ENCODE peak calls at places on chromosomes 12 and 14, in nine cellular contexts. One of them, this sample, is unnamed.

GRCh38 chr12:117076410-117077372 is 22.5 kb downstream of the TESC start:
- DNase-seq in fibroblast of pulmonary artery: peak
- DNase-seq in effector CD8-positive, alpha-beta T cell: no peak
- DNase-seq in stimulated activated CD8-positive, alpha-beta memory T cell treated with anti-CD3 and anti-CD28 coated beads, Interleukin-4, amount 100 ng/mL, for 4 hours: no peak
- DNase-seq in neural crest cell: no peak
- DNase-seq in left ventricle myocardium inferior: no peak
- DNase-seq in NB4: peak
- DNase-seq in mesothelial cell of epicardium: no peak
- DNase-seq in activated naive CD4-positive, alpha-beta T cell treated with anti-CD3 and anti-CD28 coated beads, Interleukin-2, amount 10 ng/mL, durations not matched to agents 7 days and 5 days: no peak
- DNase-seq in this sample: no peak

GRCh38 chr12:57476162-57476992 is 3.3 kb downstream of the ARHGAP9 start:
- DNase-seq in fibroblast of pulmonary artery: no peak
- DNase-seq in effector CD8-positive, alpha-beta T cell: peak
- DNase-seq in stimulated activated CD8-positive, alpha-beta memory T cell treated with anti-CD3 and anti-CD28 coated beads, Interleukin-4, amount 100 ng/mL, for 4 hours: peak
- DNase-seq in neural crest cell: no peak
- DNase-seq in left ventricle myocardium inferior: no peak
- DNase-seq in NB4: peak
- DNase-seq in mesothelial cell of epicardium: no peak
- DNase-seq in activated naive CD4-positive, alpha-beta T cell treated with anti-CD3 and anti-CD28 coated beads, Interleukin-2, amount 10 ng/mL, durations not matched to agents 7 days and 5 days: peak
- DNase-seq in this sample: no peak

GRCh38 chr12:81800298-81801148 is 41.4 kb upstream of the PPFIA2 start:
- DNase-seq in fibroblast of pulmonary artery: peak
- DNase-seq in effector CD8-positive, alpha-beta T cell: no peak
- DNase-seq in stimulated activated CD8-positive, alpha-beta memory T cell treated with anti-CD3 and anti-CD28 coated beads, Interleukin-4, amount 100 ng/mL, for 4 hours: no peak
- DNase-seq in neural crest cell: no peak
- DNase-seq in left ventricle myocardium inferior: no peak
- DNase-seq in NB4: no peak
- DNase-seq in mesothelial cell of epicardium: no peak
- DNase-seq in activated naive CD4-positive, alpha-beta T cell treated with anti-CD3 and anti-CD28 coated beads, Interleukin-2, amount 10 ng/mL, durations not matched to agents 7 days and 5 days: no peak
- DNase-seq in this sample: no peak

GRCh38 chr12:131511391-131511802 is 199.5 kb upstream of the SFSWAP start:
- DNase-seq in fibroblast of pulmonary artery: peak
- DNase-seq in effector CD8-positive, alpha-beta T cell: no peak
- DNase-seq in stimulated activated CD8-positive, alpha-beta memory T cell treated with anti-CD3 and anti-CD28 coated beads, Interleukin-4, amount 100 ng/mL, for 4 hours: peak
- DNase-seq in neural crest cell: no peak
- DNase-seq in left ventricle myocardium inferior: no peak
- DNase-seq in NB4: peak
- DNase-seq in mesothelial cell of epicardium: no peak
- DNase-seq in activated naive CD4-positive, alpha-beta T cell treated with anti-CD3 and anti-CD28 coated beads, Interleukin-2, amount 10 ng/mL, durations not matched to agents 7 days and 5 days: peak
- DNase-seq in this sample: no peak

GRCh38 chr14:49768301-49769121 is 558 bp downstream of the KLHDC2 start:
- DNase-seq in fibroblast of pulmonary artery: peak
- DNase-seq in effector CD8-positive, alpha-beta T cell: peak
- DNase-seq in stimulated activated CD8-positive, alpha-beta memory T cell treated with anti-CD3 and anti-CD28 coated beads, Interleukin-4, amount 100 ng/mL, for 4 hours: peak
- DNase-seq in neural crest cell: peak
- DNase-seq in left ventricle myocardium inferior: peak
- DNase-seq in NB4: peak
- DNase-seq in mesothelial cell of epicardium: peak
- DNase-seq in activated naive CD4-positive, alpha-beta T cell treated with anti-CD3 and anti-CD28 coated beads, Interleukin-2, amount 10 ng/mL, durations not matched to agents 7 days and 5 days: peak
- DNase-seq in this sample: peak

GRCh38 chr12:57826966-57827365 is 8.4 kb upstream of the AVIL start:
- DNase-seq in fibroblast of pulmonary artery: no peak
- DNase-seq in effector CD8-positive, alpha-beta T cell: no peak
- DNase-seq in stimulated activated CD8-positive, alpha-beta memory T cell treated with anti-CD3 and anti-CD28 coated beads, Interleukin-4, amount 100 ng/mL, for 4 hours: no peak
- DNase-seq in neural crest cell: no peak
- DNase-seq in left ventricle myocardium inferior: no peak
- DNase-seq in NB4: no peak
- DNase-seq in mesothelial cell of epicardium: no peak
- DNase-seq in activated naive CD4-positive, alpha-beta T cell treated with anti-CD3 and anti-CD28 coated beads, Interleukin-2, amount 10 ng/mL, durations not matched to agents 7 days and 5 days: no peak
- DNase-seq in this sample: no peak

GRCh38 chr12:112217647-112218046 is 92.3 kb downstream of the TRAFD1 start:
- DNase-seq in fibroblast of pulmonary artery: no peak
- DNase-seq in effector CD8-positive, alpha-beta T cell: no peak
- DNase-seq in stimulated activated CD8-positive, alpha-beta memory T cell treated with anti-CD3 and anti-CD28 coated beads, Interleukin-4, amount 100 ng/mL, for 4 hours: no peak
- DNase-seq in neural crest cell: no peak
- DNase-seq in left ventricle myocardium inferior: no peak
- DNase-seq in NB4: no peak
- DNase-seq in mesothelial cell of epicardium: no peak
- DNase-seq in activated naive CD4-positive, alpha-beta T cell treated with anti-CD3 and anti-CD28 coated beads, Interleukin-2, amount 10 ng/mL, durations not matched to agents 7 days and 5 days: no peak
- DNase-seq in this sample: no peak

GRCh38 chr12:66103011-66103913 is 27.3 kb downstream of the LLPH start:
- DNase-seq in fibroblast of pulmonary artery: no peak
- DNase-seq in effector CD8-positive, alpha-beta T cell: no peak
- DNase-seq in stimulated activated CD8-positive, alpha-beta memory T cell treated with anti-CD3 and anti-CD28 coated beads, Interleukin-4, amount 100 ng/mL, for 4 hours: no peak
- DNase-seq in neural crest cell: no peak
- DNase-seq in left ventricle myocardium inferior: no peak
- DNase-seq in NB4: no peak
- DNase-seq in mesothelial cell of epicardium: no peak
- DNase-seq in activated naive CD4-positive, alpha-beta T cell treated with anti-CD3 and anti-CD28 coated beads, Interleukin-2, amount 10 ng/mL, durations not matched to agents 7 days and 5 days: no peak
- DNase-seq in this sample: no peak